ENCODE peak calls at places on chromosomes 2 and 18, in nine cellular contexts. S is ovary, F is osteoblast, Z is brain microvascular endothelial cell, H is cardiac muscle cell, V is right atrium auricular region, N is psoas muscle, Q is PC-3, U is AG04450. G is an unnamed sample.

GRCh38 chr2:200306969-200307811 is 697 bp downstream of the SPATS2L start:
- DNase-seq in Q (peak; percentile 46), Z (no peak), V (no peak), U (no peak), S (peak; percentile 68), F (peak; percentile 89), N (peak; percentile 59), H (peak; percentile 68), G (peak; percentile 38)

GRCh38 chr2:15640291-15640711 is 48.6 kb downstream of the DDX1 start:
- DNase-seq in F (no peak), U (peak; percentile 39), Q (peak; percentile 82), N (no peak), S (peak; percentile 37), Z (peak; percentile 88), H (no peak), V (peak; percentile 59), G (peak; percentile 49)

GRCh38 chr18:7196421-7196820 is 34.5 kb upstream of the LRRC30 start:
- DNase-seq in Q (peak; percentile 41), U (no peak), H (no peak), F (no peak), S (no peak), N (no peak), Z (no peak), V (no peak), G (no peak)

GRCh38 chr2:109516445-109517117 is 97.2 kb downstream of the SEPTIN10 start:
- DNase-seq in V (no peak), U (no peak), Z (peak; percentile 27), Q (peak; percentile 72), F (peak; percentile 96), H (peak; percentile 87), N (no peak), S (no peak), G (peak; percentile 39)

GRCh38 chr2:221022554-221022953 is 549.5 kb downstream of the EPHA4 start:
- DNase-seq in S (no peak), N (no peak), U (no peak), V (no peak), F (no peak), Z (no peak), Q (no peak), H (no peak), G (no peak)

GRCh38 chr2:96114546-96114902 is 1.8 kb downstream of the ADRA2B start:
- DNase-seq in Z (no peak), S (no peak), V (no peak), F (peak; percentile 78), Q (no peak), H (no peak), N (no peak), U (no peak), G (no peak)

GRCh38 chr2:30414951-30415350 is 32.1 kb upstream of the LCLAT1 start:
- DNase-seq in Q (no peak), N (no peak), Z (no peak), V (no peak), S (no peak), F (no peak), U (no peak), H (no peak), G (no peak)

GRCh38 chr2:85750509-85751299 is 3.1 kb upstream of the ATOH8 start:
- DNase-seq in H (peak; percentile 80), Z (peak; percentile 49), F (peak; percentile 97), V (peak; percentile 87), S (peak; percentile 75), U (no peak), N (peak; percentile 75), Q (peak; percentile 67), G (peak; percentile 68)

GRCh38 chr18:55119434-55119833 is 160.2 kb upstream of the CCDC68 start:
- DNase-seq in F (no peak), H (no peak), Q (no peak), V (no peak), U (no peak), Z (no peak), N (no peak), S (no peak), G (no peak)

GRCh38 chr2:76298022-76298421 is 587.3 kb upstream of the GCFC2 start:
- DNase-seq in V (no peak), Z (no peak), F (no peak), N (no peak), Q (no peak), H (no peak), U (no peak), S (no peak), G (no peak)

GRCh38 chr2:25561136-25561850 is 112.1 kb downstream of the DTNB start:
- DNase-seq in U (no peak), F (no peak), Q (no peak), S (no peak), V (no peak), Z (no peak), N (no peak), H (no peak), G (no peak)

GRCh38 chr18:21218862-21219261 is 23.2 kb upstream of the GREB1L start:
- DNase-seq in N (no peak), F (no peak), Z (no peak), U (no peak), H (no peak), V (no peak), Q (no peak), S (no peak), G (no peak)

GRCh38 chr2:225002039-225002655 is 40.1 kb downstream of the DOCK10 start:
- DNase-seq in N (no peak), U (no peak), Q (peak; percentile 79), H (peak; percentile 61), V (no peak), S (no peak), F (peak; percentile 42), Z (peak; percentile 61), G (peak; percentile 80)

GRCh38 chr2:148756292-148756975 is 111.9 kb downstream of the EPC2 start:
- DNase-seq in N (no peak), S (no peak), F (peak; percentile 83), H (no peak), V (no peak), Q (peak; percentile 86), U (peak; percentile 47), Z (peak; percentile 50), G (no peak)

GRCh38 chr18:22169889-22170420 is 566 bp downstream of the GATA6 start:
- DNase-seq in V (no peak), H (peak; percentile 62), N (peak; percentile 40), Z (no peak), U (no peak), Q (peak; percentile 30), F (peak; percentile 95), S (peak; percentile 68), G (peak; percentile 60)

GRCh38 chr2:46470114-46470628 is 9.2 kb upstream of the TMEM247 start:
- DNase-seq in S (no peak), U (no peak), Z (no peak), N (no peak), Q (no peak), F (no peak), H (no peak), V (no peak), G (no peak)

GRCh38 chr2:210557721-210558120 is 1.3 kb downstream of the CPS1 start:
- DNase-seq in Q (no peak), Z (no peak), F (no peak), S (no peak), U (no peak), H (no peak), V (no peak), N (no peak), G (no peak)

GRCh38 chr2:3460161-3460560 is 59.2 kb downstream of the ADI1 start:
- DNase-seq in Z (no peak), H (no peak), V (no peak), U (no peak), S (peak; percentile 16), Q (no peak), F (peak; percentile 48), N (no peak), G (no peak)

GRCh38 chr2:102027036-102027702 is 35.4 kb downstream of the IL1R2 start:
- DNase-seq in Q (no peak), U (no peak), F (peak; percentile 93), S (no peak), Z (peak; percentile 90), N (no peak), V (no peak), H (no peak), G (no peak)

GRCh38 chr2:179440642-179441251 is 176.1 kb upstream of the SESTD1 start:
- DNase-seq in V (no peak), F (peak; percentile 55), Q (peak; percentile 76), U (no peak), S (no peak), Z (no peak), H (no peak), N (no peak), G (peak; percentile 59)

GRCh38 chr2:159119652-159120257 is 151.3 kb downstream of the TANC1 start:
- DNase-seq in N (no peak), V (no peak), Z (no peak), S (no peak), U (no peak), F (peak; percentile 15), Q (no peak), H (peak; percentile 67), G (no peak)

GRCh38 chr18:22557160-22557941 is 139.6 kb upstream of the CTAGE1 start:
- DNase-seq in S (no peak), V (no peak), Z (no peak), N (no peak), Q (no peak), U (no peak), F (peak; percentile 49), H (no peak), G (no peak)

GRCh38 chr2:193843675-193844074 is 1648.9 kb upstream of the TMEFF2 start:
- DNase-seq in V (no peak), Z (no peak), Q (no peak), N (no peak), S (no peak), H (no peak), F (no peak), U (no peak), G (no peak)

GRCh38 chr2:74201596-74201995 is 3.2 kb downstream of the MTHFD2 start:
- DNase-seq in U (no peak), F (peak; percentile 93), S (no peak), H (no peak), Z (no peak), Q (peak; percentile 34), V (no peak), N (no peak), G (no peak)
- H3K4me3 ChIP-seq in U (peak overlapping the region; percentile 18), F (no peak overlapping the region), S (no peak overlapping the region), H (no peak overlapping the region), Z (no peak overlapping the region), Q (peak overlapping the region; percentile 85), V (no peak overlapping the region), N (peak overlapping the region; percentile 79), G (no peak overlapping the region)

GRCh38 chr2:216373896-216374295 is 1.6 kb upstream of the MARCHF4 start:
- DNase-seq in H (no peak), U (no peak), Q (no peak), N (no peak), S (no peak), V (no peak), F (no peak), Z (no peak), G (no peak)
- H3K27me3 ChIP-seq in H (peaks cover 61% of the 10 kb centered on the region), U (no peaks in the 10 kb centered on the region), Q (no peaks in the 10 kb centered on the region), N (peaks cover 47% of the 10 kb centered on the region), S (no peaks in the 10 kb centered on the region), V (peaks cover 16% of the 10 kb centered on the region), F (no peaks in the 10 kb centered on the region), Z (no peaks in the 10 kb centered on the region), G (peaks cover 21% of the 10 kb centered on the region)

GRCh38 chr2:63698825-63699548 is 110.2 kb downstream of the MDH1 start:
- DNase-seq in Z (peak; percentile 70), Q (peak; percentile 93), U (peak; percentile 24), N (peak; percentile 52), H (peak; percentile 57), F (peak; percentile 82), V (peak; percentile 89), S (peak; percentile 48), G (peak; percentile 73)
- TF ChIP-seq CTCF in Z (peak; percentile 73), Q (peak; percentile 72), U (peak; percentile 75), N (peak; percentile 54), H (peak; percentile 68), F (peak; percentile 65), V (no peak), S (peak; percentile 51), G (peak; percentile 70)

GRCh38 chr2:120230515-120231471 is 7.6 kb upstream of the TMEM185B start:
- DNase-seq in U (no peak), Z (no peak), F (no peak), V (no peak), Q (peak; percentile 25), S (no peak), N (no peak), H (no peak), G (no peak)
- H3K4me3 ChIP-seq in U (no peak overlapping the region), Z (no peak overlapping the region), F (no peak overlapping the region), V (no peak overlapping the region), Q (no peak overlapping the region), S (no peak overlapping the region), N (peak overlapping the region; percentile 60), H (no peak overlapping the region), G (no peak overlapping the region)